ENCODE peak calls at places on chromosomes 16 and 17, in six cellular contexts. S, C, F, P, Q and L are unnamed samples.

GRCh38 chr17:3729881-3730280 is 6.2 kb downstream of the HASPIN start:
- DNase-seq in P (no peak), S (no peak), Q (no peak), C (no peak), F (no peak), L (no peak)

GRCh38 chr17:13230350-13230900 is 212.6 kb upstream of the ELAC2 start:
- DNase-seq in F (no peak), S (no peak), C (no peak), P (no peak), Q (no peak), L (no peak)

GRCh38 chr17:40857535-40857934 is 9.5 kb downstream of the KRT12 start:
- DNase-seq in S (no peak), F (no peak), C (no peak), Q (no peak), P (no peak), L (no peak)

GRCh38 chr17:50146230-50146926 is 4.1 kb downstream of the PPP1R9B start:
- DNase-seq in C (no peak), S (no peak), P (peak; percentile 77), Q (no peak), F (peak; percentile 42), L (no peak)

GRCh38 chr16:3861808-3862451 is 18.6 kb downstream of the CREBBP start:
- DNase-seq in P (peak; percentile 41), C (no peak), F (peak; percentile 66), S (no peak), Q (no peak), L (no peak)

GRCh38 chr16:83113317-83113716 is 486.5 kb downstream of the CDH13 start:
- DNase-seq in S (no peak), F (peak; percentile 38), P (peak; percentile 71), Q (no peak), C (no peak), L (no peak)

GRCh38 chr17:21297597-21297996 is 13.1 kb downstream of the MAP2K3 start:
- DNase-seq in P (peak; percentile 76), F (no peak), Q (no peak), C (no peak), S (no peak), L (no peak)

GRCh38 chr16:47463771-47464624 is 2.9 kb downstream of the PHKB start:
- DNase-seq in Q (no peak), F (no peak), P (no peak), C (no peak), S (no peak), L (no peak)

GRCh38 chr17:28139822-28140221 is 97.3 kb downstream of the NLK start:
- DNase-seq in Q (no peak), P (no peak), C (no peak), F (no peak), S (no peak), L (no peak)

GRCh38 chr17:77390870-77391269 is 250.1 kb downstream of the SEC14L1 start:
- DNase-seq in F (no peak), S (no peak), P (no peak), Q (no peak), C (no peak), L (no peak)

GRCh38 chr17:74429604-74430384 is 2.1 kb upstream of the GPRC5C start:
- DNase-seq in S (no peak), C (no peak), Q (no peak), P (peak; percentile 76), F (no peak), L (no peak)

GRCh38 chr17:79810138-79811027 is 13.5 kb upstream of the CBX8 start:
- DNase-seq in Q (peak; percentile 88), S (no peak), C (peak; percentile 78), F (peak; percentile 61), P (peak; percentile 98), L (peak; percentile 29)